ENCODE peak calls at places on chromosomes 11 and 22, in six cellular contexts. H, E, Y, G, Q and D are unnamed samples.

GRCh38 chr22:11253000-11253511 is 4274.9 kb upstream of the OR11H1 start:
- DNase-seq in Y (no peak), Q (no peak), H (no peak), E (no peak), G (no peak), D (no peak)

GRCh38 chr22:45208993-45209838 is 31.5 kb downstream of the KIAA0930 start:
- DNase-seq in G (peak; percentile 66), E (peak; percentile 59), H (peak; percentile 91), Y (no peak), Q (peak; percentile 16), D (no peak)

GRCh38 chr11:67504023-67504949 is 877 bp downstream of the PITPNM1 start:
- DNase-seq in Q (no peak), H (no peak), E (peak; percentile 58), G (no peak), Y (peak; percentile 46), D (no peak)

GRCh38 chr11:118535261-118535660 is 4.3 kb downstream of the TMEM25 start:
- DNase-seq in G (no peak), E (no peak), H (no peak), Q (no peak), Y (no peak), D (no peak)

GRCh38 chr11:115112779-115113178 is 391.4 kb downstream of the CADM1 start:
- DNase-seq in Y (no peak), G (no peak), E (no peak), H (no peak), Q (no peak), D (no peak)

GRCh38 chr22:27718186-27719032 is 83.1 kb downstream of the MN1 start:
- DNase-seq in Y (no peak), G (peak; percentile 69), E (peak; percentile 91), Q (peak; percentile 95), H (peak; percentile 98), D (no peak)

GRCh38 chr11:113991718-113992458 is 17.0 kb downstream of the HTR3A start:
- DNase-seq in G (no peak), Q (no peak), H (no peak), Y (no peak), E (peak; percentile 20), D (no peak)

GRCh38 chr11:30815619-30816018 is 229.5 kb upstream of the MPPED2 start:
- DNase-seq in G (no peak), Q (no peak), H (no peak), E (no peak), Y (no peak), D (no peak)

GRCh38 chr11:235180-235997 is 753 bp downstream of the SIRT3 start:
- DNase-seq in Y (no peak), E (no peak), G (no peak), H (peak; percentile 32), Q (peak; percentile 24), D (no peak)

GRCh38 chr11:65488273-65489058 is 10.4 kb upstream of the MALAT1 start:
- DNase-seq in H (peak; percentile 71), G (no peak), E (peak; percentile 57), Q (no peak), Y (no peak), D (peak; percentile 56)

GRCh38 chr22:41596776-41597634 is 7.4 kb upstream of the PMM1 start:
- DNase-seq in H (peak; percentile 37), Y (no peak), G (no peak), Q (no peak), E (peak; percentile 68), D (peak; percentile 31)

GRCh38 chr11:58726594-58727414 is 4.9 kb downstream of the GLYAT start:
- DNase-seq in H (no peak), G (no peak), Q (no peak), E (no peak), Y (no peak), D (no peak)

GRCh38 chr11:30016588-30017363 is at the start of gene KCNA4:
- DNase-seq in Y (no peak), H (no peak), Q (peak; percentile 36), E (peak; percentile 53), G (no peak), D (no peak)

GRCh38 chr11:122175316-122175715 is 59.3 kb upstream of the BLID start:
- DNase-seq in H (no peak), Y (no peak), E (no peak), G (no peak), Q (no peak), D (no peak)

GRCh38 chr22:26762503-26763170 is 105.2 kb downstream of the MIAT start:
- DNase-seq in E (no peak), G (no peak), H (no peak), Q (no peak), Y (no peak), D (no peak)

GRCh38 chr11:80054582-80055165 is 613.8 kb upstream of the TENM4 start:
- DNase-seq in Y (no peak), G (no peak), E (no peak), Q (no peak), H (no peak), D (no peak)

GRCh38 chr22:31676700-31677099 is 14.7 kb upstream of the PISD start:
- DNase-seq in H (peak; percentile 74), Y (peak; percentile 85), Q (peak; percentile 94), E (peak; percentile 96), G (peak; percentile 57), D (peak; percentile 93)

GRCh38 chr11:1742371-1742770 is 8.0 kb downstream of the IFITM10 start:
- DNase-seq in G (no peak), Q (no peak), H (no peak), E (no peak), Y (no peak), D (no peak)

GRCh38 chr11:23280088-23280487 is 419.8 kb upstream of the CCDC179 start:
- DNase-seq in H (peak; percentile 76), Y (no peak), G (no peak), E (peak; percentile 50), Q (no peak), D (no peak)

GRCh38 chr22:29148036-29148435 is 57.7 kb upstream of the EMID1 start:
- DNase-seq in G (no peak), H (no peak), E (no peak), Y (no peak), Q (no peak), D (no peak)

GRCh38 chr11:23236846-23237550 is 376.7 kb upstream of the CCDC179 start:
- DNase-seq in Q (peak; percentile 19), G (peak; percentile 29), H (peak; percentile 61), E (peak; percentile 75), Y (no peak), D (no peak)

GRCh38 chr22:23400286-23400981 is 179.7 kb downstream of the IGLL1 start:
- DNase-seq in Q (no peak), Y (no peak), H (no peak), E (no peak), G (no peak), D (no peak)

GRCh38 chr11:64164392-64165312 is 1.3 kb downstream of the MACROD1 start:
- DNase-seq in Y (no peak), E (no peak), G (no peak), Q (no peak), H (no peak), D (no peak)

GRCh38 chr11:128911701-128912100 is 20.5 kb downstream of the KCNJ5 start:
- DNase-seq in Q (no peak), E (no peak), H (no peak), G (no peak), Y (no peak), D (no peak)
- H3K27ac ChIP-seq in Q (no peak overlapping the region), E (no peak overlapping the region), H (no peak overlapping the region), G (no peak overlapping the region), Y (no peak overlapping the region), D (no peak overlapping the region)

DNA sequence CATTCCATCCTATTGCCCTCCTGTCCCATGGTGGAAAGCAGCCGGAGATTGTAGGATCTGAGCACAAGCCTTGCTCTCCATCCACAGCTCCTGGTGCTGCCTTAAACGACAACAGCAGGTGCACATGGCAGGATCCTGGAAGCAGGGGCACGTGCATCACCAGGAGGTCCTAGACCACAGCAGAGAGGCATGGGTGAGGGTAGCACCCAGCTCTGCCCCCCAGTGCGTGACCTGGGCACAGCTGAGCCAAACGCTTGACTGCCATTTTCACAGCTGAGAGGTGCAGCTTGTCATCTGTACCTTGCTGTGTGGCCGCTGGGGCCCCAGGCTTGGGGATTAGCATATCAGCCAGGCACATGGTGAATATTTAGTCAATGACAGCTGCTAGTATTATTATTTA is 92.7 kb downstream of the NTM start:
- DNase-seq in H (no peak), Q (no peak), E (no peak), Y (no peak), G (no peak), D (no peak)
- H3K27ac ChIP-seq in H (no peak overlapping the region), Q (no peak overlapping the region), E (no peak overlapping the region), Y (no peak overlapping the region), G (no peak overlapping the region), D (no peak overlapping the region)

GRCh38 chr11:6574816-6575715 is 28.4 kb downstream of the RRP8 start:
- DNase-seq in E (no peak), Q (no peak), Y (no peak), H (no peak), G (no peak), D (no peak)

GRCh38 chr11:6569706-6570105 is 33.7 kb downstream of the RRP8 start:
- DNase-seq in Y (no peak), Q (no peak), E (no peak), G (no peak), H (no peak), D (no peak)

GRCh38 chr11:6571434-6572008 is 31.9 kb downstream of the RRP8 start:
- DNase-seq in E (no peak), H (no peak), Y (no peak), Q (no peak), G (no peak), D (no peak)

GRCh38 chr11:6570691-6571427 is 32.6 kb downstream of the RRP8 start:
- DNase-seq in Q (no peak), E (no peak), G (no peak), H (no peak), Y (no peak), D (no peak)

DNA sequence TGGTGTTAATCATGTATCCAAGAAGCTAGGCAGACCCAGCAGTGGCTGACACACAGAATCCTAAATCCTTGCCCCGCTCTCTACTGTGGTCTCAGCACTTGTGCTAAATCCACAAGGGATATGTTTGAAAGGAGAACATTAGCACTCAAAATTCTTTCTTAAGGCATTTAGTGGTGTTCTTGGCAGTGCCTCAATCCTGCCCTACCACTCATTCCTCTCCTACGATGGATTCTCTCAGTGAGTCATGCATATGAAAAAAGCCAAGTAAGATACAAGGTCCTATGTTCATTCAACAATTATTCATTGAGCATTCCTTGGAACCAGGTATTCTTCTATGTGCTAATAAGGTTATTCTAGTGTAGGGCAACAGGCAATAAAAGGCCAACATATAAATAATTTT is 31.2 kb downstream of the RRP8 start:
- DNase-seq in Y (no peak), Q (no peak), E (peak; percentile 81), G (peak; percentile 39), H (peak; percentile 84), D (no peak)
- H3K27ac ChIP-seq in Y (no peak overlapping the region), Q (no peak overlapping the region), E (no peak overlapping the region), G (no peak overlapping the region), H (no peak overlapping the region), D (no peak overlapping the region)

GRCh38 chr11:9775393-9775780 is 111.5 kb downstream of the SWAP70 start:
- DNase-seq in Y (no peak), H (no peak), E (no peak), Q (no peak), G (no peak), D (no peak)

GRCh38 chr11:9776203-9776602 is 112.3 kb downstream of the SWAP70 start:
- DNase-seq in G (no peak), Q (no peak), H (no peak), E (no peak), Y (no peak), D (no peak)

GRCh38 chr11:9774591-9775392 is 110.9 kb downstream of the SWAP70 start:
- DNase-seq in H (peak; percentile 94), Q (no peak), E (peak; percentile 78), Y (no peak), G (no peak), D (no peak)

GRCh38 chr11:9777066-9777465 is 113.2 kb downstream of the SWAP70 start:
- DNase-seq in G (no peak), Y (no peak), Q (no peak), H (no peak), E (no peak), D (no peak)

GRCh38 chr11:9777525-9777924 is 113.6 kb downstream of the SWAP70 start:
- DNase-seq in Q (no peak), G (no peak), Y (no peak), E (no peak), H (no peak), D (no peak)
- H3K27ac ChIP-seq in Q (no peak overlapping the region), G (no peak overlapping the region), Y (no peak overlapping the region), E (no peak overlapping the region), H (peak overlapping the region; percentile 59), D (no peak overlapping the region)